ENCODE peak calls at places on chromosomes 4 and X, in ten cellular contexts. N, D, R, M, J, V, S, I, Y and C are unnamed samples.

GRCh38 chr4:94641702-94642560 is 115.8 kb upstream of the BMPR1B start:
- DNase-seq in R (no peak), M (no peak), D (no peak), S (no peak), Y (no peak), J (no peak), V (no peak), I (peak; percentile 58), N (no peak), C (no peak)

GRCh38 chr4:74114234-74114633 is 15.2 kb upstream of the CXCL2 start:
- DNase-seq in S (no peak), R (no peak), M (no peak), D (no peak), V (no peak), J (no peak), I (peak; percentile 81), Y (no peak), N (peak; percentile 82), C (no peak)

GRCh38 chrX:150163956-150164726 is 199.0 kb upstream of the MAMLD1 start:
- DNase-seq in R (no peak), D (no peak), I (no peak), Y (no peak), J (no peak), V (no peak), M (no peak), N (no peak), S (no peak), C (no peak)

GRCh38 chr4:180866933-180867643 is 1376.1 kb upstream of the TENM3 start:
- DNase-seq in I (no peak), Y (no peak), J (no peak), R (no peak), S (no peak), V (no peak), M (no peak), D (no peak), N (no peak), C (no peak)

GRCh38 chr4:1534876-1535526 is 128.8 kb upstream of the NKX1-1 start:
- DNase-seq in S (no peak), Y (peak; percentile 52), N (no peak), M (no peak), J (no peak), R (no peak), V (no peak), I (no peak), D (no peak), C (no peak)

GRCh38 chr4:153142700-153143438 is 61.4 kb upstream of the TRIM2 start:
- DNase-seq in R (peak; percentile 24), V (peak; percentile 77), J (peak; percentile 78), N (peak; percentile 65), Y (peak; percentile 82), M (peak; percentile 86), I (peak; percentile 85), D (peak; percentile 47), S (peak; percentile 90), C (peak; percentile 87)

GRCh38 chr4:44914223-44914622 is 187.9 kb upstream of the GNPDA2 start:
- DNase-seq in J (no peak), I (no peak), Y (no peak), N (no peak), V (no peak), S (no peak), M (no peak), R (no peak), D (no peak), C (no peak)

GRCh38 chr4:57190651-57191481 is 80.7 kb upstream of the IGFBP7 start:
- DNase-seq in R (no peak), V (peak; percentile 70), M (peak; percentile 56), Y (no peak), S (no peak), J (peak; percentile 51), D (peak; percentile 43), N (no peak), I (peak; percentile 11), C (peak; percentile 52)

GRCh38 chr4:105147226-105148151 is 813 bp downstream of the TET2 start:
- DNase-seq in I (peak; percentile 54), Y (peak; percentile 75), J (peak; percentile 60), R (peak; percentile 8), D (peak; percentile 27), V (peak; percentile 15), N (no peak), M (peak; percentile 48), S (peak; percentile 56), C (peak; percentile 45)

GRCh38 chrX:103183912-103184311 is 31.0 kb upstream of the BEX4 start:
- DNase-seq in J (no peak), V (no peak), M (no peak), N (no peak), D (no peak), S (no peak), Y (no peak), I (no peak), R (no peak), C (no peak)

GRCh38 chr4:13162886-13163285 is 321.3 kb downstream of the RAB28 start:
- DNase-seq in I (peak; percentile 26), J (no peak), R (no peak), N (no peak), Y (no peak), M (no peak), S (peak; percentile 74), D (no peak), V (no peak), C (no peak)

GRCh38 chr4:102441978-102442890 is 58.9 kb upstream of the NFKB1 start:
- DNase-seq in J (no peak), D (no peak), V (no peak), I (no peak), S (no peak), R (no peak), N (no peak), M (peak; percentile 19), Y (no peak), C (no peak)

GRCh38 chrX:51798701-51799100 is 55.5 kb downstream of the GSPT2 start:
- DNase-seq in R (no peak), M (no peak), D (no peak), I (no peak), N (no peak), S (no peak), V (no peak), J (peak; percentile 27), Y (no peak), C (no peak)

GRCh38 chr4:172979332-172979731 is 189.3 kb upstream of the GALNT7 start:
- DNase-seq in D (no peak), N (no peak), I (no peak), M (no peak), Y (no peak), V (no peak), S (no peak), R (no peak), J (no peak), C (no peak)

GRCh38 chr4:16225139-16225538 is 1.1 kb downstream of the TAPT1 start:
- DNase-seq in I (peak; percentile 55), V (no peak), Y (no peak), D (no peak), N (peak; percentile 15), R (no peak), J (peak; percentile 82), M (no peak), S (no peak), C (no peak)

GRCh38 chr4:84680956-84681355 is 98.0 kb downstream of the CDS1 start:
- DNase-seq in D (no peak), N (no peak), V (no peak), S (no peak), R (no peak), J (no peak), I (no peak), Y (no peak), M (no peak), C (no peak)

GRCh38 chr4:185110375-185110823 is 32.7 kb upstream of the SLC25A4 start:
- DNase-seq in N (no peak), I (no peak), V (no peak), S (no peak), Y (no peak), R (no peak), D (no peak), J (no peak), M (no peak), C (no peak)

GRCh38 chrX:13419918-13420317 is 100.1 kb upstream of the ATXN3L start:
- DNase-seq in Y (no peak), D (no peak), N (no peak), S (no peak), J (peak; percentile 10), M (no peak), V (no peak), I (no peak), R (no peak), C (no peak)

GRCh38 chrX:47218920-47219815 is 687 bp downstream of the CDK16 start:
- DNase-seq in I (no peak), J (peak; percentile 34), R (peak; percentile 42), Y (peak; percentile 75), D (peak; percentile 68), N (no peak), M (peak; percentile 83), V (peak; percentile 49), S (peak; percentile 82), C (peak; percentile 58)

GRCh38 chr4:52976523-52977230 is 114.6 kb downstream of the RASL11B start:
- DNase-seq in S (no peak), D (no peak), J (no peak), M (no peak), N (no peak), Y (no peak), V (no peak), I (no peak), R (no peak), C (no peak)

GRCh38 chr4:181952478-181952877 is 290.7 kb upstream of the TENM3 start:
- DNase-seq in V (no peak), N (peak; percentile 35), M (peak; percentile 61), I (peak; percentile 83), Y (no peak), R (no peak), S (no peak), J (no peak), D (no peak), C (peak; percentile 72)

GRCh38 chr4:128565565-128566186 is 243.8 kb upstream of the JADE1 start:
- DNase-seq in N (no peak), D (peak; percentile 15), J (peak; percentile 55), R (no peak), V (peak; percentile 50), I (peak; percentile 25), M (peak; percentile 67), S (peak; percentile 76), Y (no peak), C (peak; percentile 70)

GRCh38 chr4:133759428-133759827 is 442.2 kb downstream of the PABPC4L start:
- DNase-seq in N (no peak), M (no peak), J (no peak), R (no peak), V (no peak), Y (no peak), S (no peak), D (no peak), I (no peak), C (no peak)

GRCh38 chr4:129903861-129904260 is 807.9 kb downstream of the C4orf33 start:
- DNase-seq in V (no peak), S (no peak), N (no peak), R (no peak), M (no peak), J (no peak), Y (no peak), D (no peak), I (no peak), C (no peak)

GRCh38 chr4:107757293-107757692 is 37.3 kb upstream of the PAPSS1 start:
- DNase-seq in M (no peak), J (no peak), S (no peak), V (no peak), R (no peak), Y (no peak), D (no peak), I (no peak), N (no peak), C (no peak)

GRCh38 chr4:145047151-145047550 is 50.8 kb downstream of the ANAPC10 start:
- DNase-seq in D (no peak), M (no peak), S (no peak), J (no peak), R (no peak), Y (no peak), N (no peak), V (no peak), I (no peak), C (no peak)

GRCh38 chrX:95058815-95059214 is 1384.8 kb downstream of the FAM133A start:
- DNase-seq in N (peak; percentile 29), I (peak; percentile 80), S (no peak), Y (no peak), J (no peak), V (no peak), D (no peak), R (no peak), M (no peak), C (no peak)

GRCh38 chr4:174156239-174156826 is 127.1 kb downstream of the FBXO8 start:
- DNase-seq in R (no peak), S (no peak), M (peak; percentile 67), J (peak; percentile 70), N (peak; percentile 33), V (peak; percentile 45), Y (no peak), D (no peak), I (peak; percentile 81), C (peak; percentile 28)